ENCODE peak calls at places on chromosomes 6 and 20, in eight cellular contexts. M is breast epithelium, A is NB4, W is suprapubic skin, R is astrocyte of the spinal cord, I is heart right ventricle, C is thoracic aorta, F is A549. Y is an unnamed sample.

GRCh38 chr6:37954791-37955190 is 135.3 kb downstream of the ZFAND3 start:
- DNase-seq in M (no peak), R (no peak), F (no peak), I (no peak), W (no peak), A (no peak), C (no peak), Y (no peak)

GRCh38 chr20:40617594-40617993 is 71.4 kb downstream of the MAFB start:
- DNase-seq in I (no peak), A (no peak), C (no peak), F (no peak), W (no peak), M (no peak), R (no peak), Y (no peak)

GRCh38 chr6:33568826-33569570 is 11.1 kb downstream of the BAK1 start:
- DNase-seq in C (no peak), M (no peak), F (no peak), A (no peak), I (no peak), R (no peak), W (no peak), Y (no peak)

GRCh38 chr6:2766767-2767314 is 1.6 kb downstream of the WRNIP1 start:
- DNase-seq in F (no peak), R (peak; percentile 33), I (no peak), A (no peak), M (no peak), C (no peak), W (no peak), Y (peak; percentile 42)

GRCh38 chr20:51010043-51010365 is 12.9 kb downstream of the KCNG1 start:
- DNase-seq in M (no peak), R (no peak), W (no peak), I (no peak), C (no peak), A (no peak), F (no peak), Y (no peak)

GRCh38 chr20:44888226-44889103 is 3.0 kb downstream of the YWHAB start:
- DNase-seq in I (no peak), R (no peak), C (no peak), A (peak; percentile 24), F (peak; percentile 33), M (no peak), W (no peak), Y (peak; percentile 28)

GRCh38 chr6:2895072-2895471 is 8.0 kb downstream of the SERPINB9 start:
- DNase-seq in F (no peak), C (no peak), A (no peak), R (no peak), W (no peak), I (no peak), M (no peak), Y (no peak)

GRCh38 chr6:71510057-71510713 is 221.6 kb downstream of the OGFRL1 start:
- DNase-seq in W (peak; percentile 63), F (peak; percentile 25), M (peak; percentile 37), C (no peak), A (peak; percentile 14), R (peak; percentile 85), I (peak; percentile 19), Y (peak; percentile 87)

GRCh38 chr6:121491576-121491975 is 56.1 kb downstream of the GJA1 start:
- DNase-seq in I (no peak), M (no peak), C (no peak), W (no peak), R (no peak), A (no peak), F (no peak), Y (no peak)

GRCh38 chr6:71082033-71082620 is 125.3 kb upstream of the B3GAT2 start:
- DNase-seq in I (no peak), A (no peak), W (no peak), F (no peak), R (peak; percentile 37), M (no peak), C (no peak), Y (peak; percentile 46)

GRCh38 chr6:157688960-157689599 is 134.0 kb upstream of the SNX9 start:
- DNase-seq in W (no peak), M (no peak), C (no peak), I (no peak), A (no peak), F (peak; percentile 29), R (no peak), Y (peak; percentile 17)

GRCh38 chr6:139743629-139744028 is 369.2 kb upstream of the CITED2 start:
- DNase-seq in R (peak; percentile 93), W (no peak), M (no peak), A (no peak), C (no peak), I (no peak), F (peak; percentile 71), Y (peak; percentile 95)

GRCh38 chr6:137933696-137934095 is 66.6 kb downstream of the TNFAIP3 start:
- DNase-seq in W (peak; percentile 71), R (peak; percentile 78), M (peak; percentile 56), C (peak; percentile 31), I (no peak), F (no peak), A (no peak), Y (peak; percentile 99)

GRCh38 chr6:39357998-39358686 is 35.6 kb upstream of the KCNK16 start:
- DNase-seq in M (no peak), F (no peak), C (no peak), W (no peak), R (peak; percentile 53), I (no peak), A (no peak), Y (peak; percentile 24)

GRCh38 chr6:70527071-70527737 is 39.5 kb upstream of the SDHAF4 start:
- DNase-seq in A (no peak), R (peak; percentile 22), F (no peak), I (no peak), C (no peak), M (no peak), W (no peak), Y (peak; percentile 79)

GRCh38 chr6:150575840-150576239 is 23.8 kb upstream of the PLEKHG1 start:
- DNase-seq in W (no peak), M (no peak), C (no peak), F (no peak), A (no peak), I (no peak), R (no peak), Y (no peak)

GRCh38 chr20:13990465-13990864 is at the start of gene SEL1L2:
- DNase-seq in A (no peak), C (no peak), M (no peak), W (no peak), F (no peak), I (no peak), R (no peak), Y (no peak)

GRCh38 chr20:62816879-62817873 is at the start of gene COL9A3:
- DNase-seq in C (no peak), R (no peak), I (no peak), W (no peak), M (no peak), F (no peak), A (no peak), Y (no peak)

GRCh38 chr6:11427827-11428245 is 109.7 kb upstream of the TMEM170B start:
- DNase-seq in I (no peak), W (no peak), C (no peak), R (peak; percentile 54), A (no peak), F (no peak), M (no peak), Y (no peak)

GRCh38 chr6:150691463-150691862 is 91.8 kb downstream of the PLEKHG1 start:
- DNase-seq in A (no peak), M (no peak), I (no peak), W (no peak), C (no peak), R (no peak), F (no peak), Y (no peak)

GRCh38 chr6:72748759-72749158 is 126.9 kb downstream of the KCNQ5 start:
- DNase-seq in F (no peak), C (no peak), A (peak; percentile 86), W (no peak), R (peak; percentile 94), M (no peak), I (no peak), Y (peak; percentile 93)

GRCh38 chr6:159104931-159105330 is 60.1 kb upstream of the TAGAP start:
- DNase-seq in I (no peak), R (no peak), A (no peak), F (no peak), W (no peak), C (no peak), M (peak; percentile 62), Y (no peak)

GRCh38 chr6:37696220-37696840 is 1.4 kb downstream of the MDGA1 start:
- DNase-seq in R (peak; percentile 51), F (no peak), I (peak; percentile 31), W (peak; percentile 72), M (no peak), A (peak; percentile 35), C (no peak), Y (peak; percentile 40)

GRCh38 chr6:82874867-82875266 is 190.8 kb downstream of the UBE3D start:
- DNase-seq in A (no peak), I (no peak), F (no peak), R (no peak), M (no peak), C (no peak), W (no peak), Y (no peak)

GRCh38 chr6:69584536-69584912 is 212.3 kb downstream of the LMBRD1 start:
- DNase-seq in R (no peak), A (no peak), F (no peak), W (no peak), I (no peak), C (no peak), M (no peak), Y (no peak)

GRCh38 chr20:3240776-3241363 is 1.9 kb upstream of the SLC4A11 start:
- DNase-seq in M (no peak), F (no peak), W (no peak), A (no peak), I (no peak), C (no peak), R (no peak), Y (no peak)
- H3K4me3 ChIP-seq in M (peak overlapping the region; percentile 96), F (no peak overlapping the region), W (peak overlapping the region; percentile 75), A (no peak overlapping the region), I (no peak overlapping the region), C (no peak overlapping the region), R (peak overlapping the region; percentile 59), Y (peak overlapping the region; percentile 69)

DNA sequence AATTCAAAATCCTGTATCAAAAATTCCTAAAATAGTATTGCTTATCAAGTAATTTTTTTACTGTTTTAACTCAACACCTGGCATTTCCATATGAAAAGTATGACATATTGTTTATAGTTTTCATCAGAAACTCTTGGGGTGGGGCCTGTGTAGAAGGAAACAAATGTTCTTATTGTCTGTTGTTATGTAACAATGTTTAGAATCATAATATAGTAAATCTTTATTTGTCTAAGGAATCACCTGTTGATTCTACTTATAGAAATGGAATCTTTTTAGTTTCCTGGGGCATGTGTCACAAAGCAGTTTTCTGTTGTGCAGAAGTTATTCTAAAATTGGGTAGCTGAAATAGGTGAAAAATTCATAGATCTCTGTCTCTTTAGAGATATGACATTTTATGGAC is 4.9 kb downstream of the ARMC2 start:
- DNase-seq in R (no peak), W (no peak), C (no peak), M (no peak), I (no peak), F (no peak), A (no peak), Y (no peak)
- TF ChIP-seq CTCF in R (no peak), W (no peak), C (no peak), M (no peak), I (no peak), F (no peak), A (no peak), Y (no peak)

GRCh38 chr20:3092611-3093379 is 8.3 kb upstream of the AVP start:
- DNase-seq in A (peak; percentile 82), R (no peak), C (no peak), W (no peak), M (no peak), F (no peak), I (no peak), Y (no peak)
- H3K4me3 ChIP-seq in A (no peak overlapping the region), R (peak overlapping the region; percentile 3), C (peak overlapping the region; percentile 53), W (peak overlapping the region; percentile 43), M (peak overlapping the region; percentile 61), F (no peak overlapping the region), I (peak overlapping the region; percentile 51), Y (peak overlapping the region; percentile 37)

GRCh38 chr6:112253842-112254816 is at the start of gene LAMA4:
- DNase-seq in A (no peak), I (peak; percentile 72), F (peak; percentile 5), W (peak; percentile 70), R (peak; percentile 80), C (no peak), M (no peak), Y (peak; percentile 81)
- TF ChIP-seq CTCF in A (no peak), I (no peak), F (no peak), W (no peak), R (no peak), C (no peak), M (no peak), Y (no peak)